ENCODE peak calls at places on chromosomes 12 and 14, in six cellular contexts. I, P, A, Q, Z and Y are unnamed samples.

GRCh38 chr14:23362200-23362599 is 2.8 kb downstream of the EFS start:
- DNase-seq in I (no peak), P (no peak), A (no peak), Q (no peak), Z (no peak), Y (no peak)

GRCh38 chr12:100668939-100669536 is 95.6 kb downstream of the GAS2L3 start:
- DNase-seq in I (peak), P (peak), A (peak), Q (peak), Z (peak), Y (peak)

GRCh38 chr12:40829738-40830144 is 137.5 kb downstream of the CNTN1 start:
- DNase-seq in I (no peak), P (no peak), A (no peak), Q (no peak), Z (peak), Y (no peak)

GRCh38 chr14:101501341-101501740 is 60.0 kb upstream of the DIO3 start:
- DNase-seq in I (no peak), P (peak), A (no peak), Q (peak), Z (no peak), Y (no peak)

GRCh38 chr12:100473716-100474150 is at the start of gene NR1H4:
- DNase-seq in I (no peak), P (no peak), A (peak), Q (no peak), Z (no peak), Y (no peak)

GRCh38 chr14:68361231-68361630 is 431.6 kb downstream of the ZFP36L1 start:
- DNase-seq in I (no peak), P (no peak), A (peak), Q (no peak), Z (no peak), Y (no peak)

GRCh38 chr14:105390849-105391500 is 7.4 kb upstream of the TEX22 start:
- DNase-seq in I (no peak), P (no peak), A (no peak), Q (no peak), Z (no peak), Y (no peak)

GRCh38 chr12:93377252-93377542 is 528 bp upstream of the NUDT4 start:
- DNase-seq in I (no peak), P (no peak), A (no peak), Q (no peak), Z (no peak), Y (no peak)

GRCh38 chr12:27861428-27862167 is 81.6 kb upstream of the MANSC4 start:
- DNase-seq in I (peak), P (no peak), A (peak), Q (peak), Z (no peak), Y (no peak)

GRCh38 chr12:67721216-67721615 is 72.7 kb downstream of the DYRK2 start:
- DNase-seq in I (no peak), P (no peak), A (peak), Q (no peak), Z (no peak), Y (no peak)

GRCh38 chr12:4289334-4289878 is 15.8 kb downstream of the CCND2 start:
- DNase-seq in I (no peak), P (no peak), A (no peak), Q (no peak), Z (no peak), Y (no peak)

GRCh38 chr14:31568151-31568550 is 6.9 kb downstream of the NUBPL start:
- DNase-seq in I (no peak), P (no peak), A (peak), Q (no peak), Z (no peak), Y (no peak)
- H3K27ac ChIP-seq in I (no peak), P (no peak), A (no peak), Q (peak), Z (no peak), Y (no peak)

GRCh38 chr12:50786498-50787231 is 22.8 kb downstream of the ATF1 start:
- DNase-seq in I (no peak), P (no peak), A (peak), Q (no peak), Z (peak), Y (no peak)
- H3K27ac ChIP-seq in I (no peak), P (peak), A (no peak), Q (no peak), Z (peak), Y (no peak)

DNA sequence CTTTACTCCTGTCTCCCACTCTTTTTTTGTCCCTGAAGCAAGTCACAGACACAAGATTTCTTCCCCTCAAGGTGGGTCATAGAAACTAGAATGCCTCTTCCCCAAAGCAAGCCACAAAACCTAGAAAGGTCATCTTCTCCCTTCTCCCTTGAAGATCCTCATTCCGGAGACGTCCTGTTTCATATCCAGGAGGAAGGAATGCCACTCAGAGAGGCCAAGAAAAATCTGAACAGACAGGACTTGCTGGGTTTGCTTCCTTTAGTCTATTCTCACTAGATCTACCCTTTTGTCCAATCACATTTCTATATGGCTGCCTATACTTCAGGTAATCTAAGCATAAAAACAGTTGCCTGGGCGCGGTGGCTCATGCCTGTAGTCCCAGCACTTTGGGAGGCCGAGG is 23.7 kb downstream of the SLC6A15 start:
- DNase-seq in I (no peak), P (no peak), A (no peak), Q (no peak), Z (no peak), Y (no peak)
- H3K27ac ChIP-seq in I (no peak), P (no peak), A (no peak), Q (no peak), Z (no peak), Y (no peak)

DNA sequence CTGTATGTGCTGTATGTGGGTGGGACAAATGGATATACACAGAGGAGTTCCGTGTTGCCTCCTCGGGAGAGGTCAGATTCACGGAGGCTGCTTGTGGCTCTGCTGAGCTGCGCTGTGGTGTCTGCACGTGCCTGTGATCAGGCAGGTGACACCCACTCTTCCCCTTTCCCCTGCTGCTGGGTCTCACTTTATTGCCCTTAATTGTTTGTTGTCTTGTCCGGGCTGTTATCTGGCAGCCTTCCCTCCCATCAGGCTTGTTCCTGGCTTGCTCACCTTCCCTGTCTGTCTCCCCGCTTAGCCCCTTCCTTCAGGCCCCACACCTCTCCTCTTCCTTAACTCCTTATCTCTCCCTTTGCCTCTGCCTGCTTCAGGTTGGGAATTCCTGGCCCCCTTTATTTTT is 13.5 kb downstream of the WNT5B start:
- DNase-seq in I (no peak), P (no peak), A (no peak), Q (no peak), Z (no peak), Y (no peak)
- H3K27ac ChIP-seq in I (no peak), P (no peak), A (peak), Q (no peak), Z (no peak), Y (no peak)

GRCh38 chr12:101941306-101942000 is 64.1 kb downstream of the DRAM1 start:
- DNase-seq in I (no peak), P (no peak), A (no peak), Q (no peak), Z (no peak), Y (no peak)

GRCh38 chr12:101945361-101946232 is 68.2 kb downstream of the DRAM1 start:
- DNase-seq in I (no peak), P (no peak), A (peak), Q (no peak), Z (no peak), Y (no peak)

GRCh38 chr12:101948365-101948764 is 71.0 kb downstream of the DRAM1 start:
- DNase-seq in I (no peak), P (no peak), A (no peak), Q (no peak), Z (no peak), Y (no peak)

GRCh38 chr12:101942206-101942605 is 64.8 kb downstream of the DRAM1 start:
- DNase-seq in I (no peak), P (no peak), A (no peak), Q (no peak), Z (no peak), Y (no peak)

GRCh38 chr12:101946233-101946611 is 68.8 kb downstream of the DRAM1 start:
- DNase-seq in I (no peak), P (no peak), A (no peak), Q (no peak), Z (no peak), Y (no peak)
- H3K27ac ChIP-seq in I (no peak), P (no peak), A (no peak), Q (no peak), Z (no peak), Y (no peak)

GRCh38 chr14:100098171-100098570 is 32.9 kb downstream of the EVL start:
- DNase-seq in I (no peak), P (no peak), A (no peak), Q (no peak), Z (no peak), Y (no peak)
- H3K27ac ChIP-seq in I (no peak), P (no peak), A (no peak), Q (no peak), Z (peak), Y (no peak)

GRCh38 chr12:89156324-89156723 is 196.0 kb downstream of the DUSP6 start:
- DNase-seq in I (no peak), P (no peak), A (no peak), Q (no peak), Z (no peak), Y (no peak)

GRCh38 chr12:89153341-89153740 is 199.0 kb downstream of the DUSP6 start:
- DNase-seq in I (no peak), P (no peak), A (no peak), Q (no peak), Z (no peak), Y (no peak)

GRCh38 chr12:89157413-89157812 is 194.9 kb downstream of the DUSP6 start:
- DNase-seq in I (no peak), P (no peak), A (no peak), Q (no peak), Z (no peak), Y (no peak)

GRCh38 chr12:89154743-89155530 is 197.4 kb downstream of the DUSP6 start:
- DNase-seq in I (no peak), P (no peak), A (peak), Q (no peak), Z (no peak), Y (no peak)

DNA sequence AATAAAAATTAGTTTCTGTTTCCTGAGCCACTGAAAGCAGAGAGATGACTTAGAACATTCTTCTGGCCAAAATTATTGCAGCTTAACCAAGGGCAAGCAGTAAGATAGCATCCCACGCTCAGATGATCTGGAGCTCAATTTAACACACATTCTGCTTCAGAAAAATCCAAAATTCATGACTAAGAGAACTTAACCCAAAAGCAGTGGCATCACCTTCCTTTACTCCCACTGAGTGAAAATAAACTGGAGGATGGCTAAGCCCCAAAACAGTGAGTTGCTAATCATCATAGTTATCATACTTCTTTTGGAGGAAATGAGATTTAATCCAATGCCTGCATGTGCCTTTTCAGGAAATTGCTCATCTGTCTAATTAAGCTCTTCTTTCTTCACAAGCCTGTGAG is 195.4 kb downstream of the DUSP6 start:
- DNase-seq in I (no peak), P (no peak), A (peak), Q (no peak), Z (no peak), Y (no peak)
- H3K27ac ChIP-seq in I (no peak), P (no peak), A (no peak), Q (no peak), Z (no peak), Y (no peak)

GRCh38 chr14:76985021-76985420 is 43.5 kb downstream of the IRF2BPL start:
- DNase-seq in I (no peak), P (no peak), A (peak), Q (no peak), Z (no peak), Y (no peak)
- H3K27ac ChIP-seq in I (no peak), P (no peak), A (peak), Q (no peak), Z (no peak), Y (no peak)

GRCh38 chr14:74620497-74620921 is 8.5 kb upstream of the LTBP2 start:
- DNase-seq in I (no peak), P (no peak), A (peak), Q (no peak), Z (peak), Y (no peak)

GRCh38 chr14:74619672-74620131 is 7.7 kb upstream of the LTBP2 start:
- DNase-seq in I (peak), P (peak), A (peak), Q (peak), Z (peak), Y (no peak)

GRCh38 chr14:74622257-74622656 is 10.2 kb upstream of the LTBP2 start:
- DNase-seq in I (no peak), P (no peak), A (no peak), Q (no peak), Z (no peak), Y (no peak)

GRCh38 chr14:74621556-74621955 is 9.5 kb upstream of the LTBP2 start:
- DNase-seq in I (no peak), P (no peak), A (no peak), Q (no peak), Z (no peak), Y (no peak)

GRCh38 chr14:74620923-74621322 is 8.9 kb upstream of the LTBP2 start:
- DNase-seq in I (no peak), P (no peak), A (no peak), Q (no peak), Z (no peak), Y (no peak)
- H3K27ac ChIP-seq in I (peak), P (no peak), A (no peak), Q (peak), Z (peak), Y (no peak)